ENCODE peak calls at places on chromosomes 12 and 14, in eight cellular contexts. One of them, this sample, is unnamed.

GRCh38 chr14:68630611-68631013 is 162.3 kb downstream of the ZFP36L1 start:
- DNase-seq in Calu3: no peak
- DNase-seq in activated effector memory CD4-positive, alpha-beta T cell treated with Interleukin-2 at 50 U/mL for 16 hours: no peak
- DNase-seq in NCI-H1092 treated with DMSO at 0.1 percent for 48 hours: no peak
- DNase-seq in dorsolateral prefrontal cortex: no peak
- DNase-seq in stimulated activated naive B cell treated with anti-CD40 and anti-IgM and Interleukin-4, amounts not matched to agents 10 μg/mL and 1 μg/mL and 100 μg/mL, for 72 hours: no peak
- DNase-seq in iPS-NIHi11: no peak
- DNase-seq in activated T-cell treated with anti-CD3 and anti-CD28 coated beads, Interleukin-2, amount 50 U/mL, for 72 hours: no peak
- DNase-seq in this sample: no peak

GRCh38 chr14:20934148-20934762 is 21.0 kb upstream of the RNASE2 start:
- DNase-seq in activated T-cell treated with anti-CD3 and anti-CD28 coated beads, Interleukin-2, amount 50 U/mL, for 72 hours: peak; percentile 42
- DNase-seq in activated effector memory CD4-positive, alpha-beta T cell treated with Interleukin-2 at 50 U/mL for 16 hours: no peak
- DNase-seq in stimulated activated naive B cell treated with anti-CD40 and anti-IgM and Interleukin-4, amounts not matched to agents 10 μg/mL and 1 μg/mL and 100 μg/mL, for 72 hours: no peak
- DNase-seq in iPS-NIHi11: peak; percentile 87
- DNase-seq in NCI-H1092 treated with DMSO at 0.1 percent for 48 hours: no peak
- DNase-seq in dorsolateral prefrontal cortex: no peak
- DNase-seq in Calu3: peak; percentile 7
- DNase-seq in this sample: peak; percentile 91

GRCh38 chr12:66003951-66004350 is 126.6 kb downstream of the LLPH start:
- DNase-seq in Calu3: no peak
- DNase-seq in activated T-cell treated with anti-CD3 and anti-CD28 coated beads, Interleukin-2, amount 50 U/mL, for 72 hours: no peak
- DNase-seq in stimulated activated naive B cell treated with anti-CD40 and anti-IgM and Interleukin-4, amounts not matched to agents 10 μg/mL and 1 μg/mL and 100 μg/mL, for 72 hours: no peak
- DNase-seq in NCI-H1092 treated with DMSO at 0.1 percent for 48 hours: no peak
- DNase-seq in iPS-NIHi11: no peak
- DNase-seq in activated effector memory CD4-positive, alpha-beta T cell treated with Interleukin-2 at 50 U/mL for 16 hours: no peak
- DNase-seq in dorsolateral prefrontal cortex: no peak
- DNase-seq in this sample: no peak

GRCh38 chr14:73239463-73240241 is 2.3 kb downstream of the PAPLN start:
- DNase-seq in dorsolateral prefrontal cortex: no peak
- DNase-seq in stimulated activated naive B cell treated with anti-CD40 and anti-IgM and Interleukin-4, amounts not matched to agents 10 μg/mL and 1 μg/mL and 100 μg/mL, for 72 hours: no peak
- DNase-seq in iPS-NIHi11: peak; percentile 73
- DNase-seq in activated effector memory CD4-positive, alpha-beta T cell treated with Interleukin-2 at 50 U/mL for 16 hours: no peak
- DNase-seq in NCI-H1092 treated with DMSO at 0.1 percent for 48 hours: no peak
- DNase-seq in activated T-cell treated with anti-CD3 and anti-CD28 coated beads, Interleukin-2, amount 50 U/mL, for 72 hours: no peak
- DNase-seq in Calu3: no peak
- DNase-seq in this sample: no peak

GRCh38 chr14:72907327-72907826 is 13.5 kb upstream of the DPF3 start:
- DNase-seq in activated T-cell treated with anti-CD3 and anti-CD28 coated beads, Interleukin-2, amount 50 U/mL, for 72 hours: no peak
- DNase-seq in activated effector memory CD4-positive, alpha-beta T cell treated with Interleukin-2 at 50 U/mL for 16 hours: no peak
- DNase-seq in stimulated activated naive B cell treated with anti-CD40 and anti-IgM and Interleukin-4, amounts not matched to agents 10 μg/mL and 1 μg/mL and 100 μg/mL, for 72 hours: no peak
- DNase-seq in Calu3: no peak
- DNase-seq in NCI-H1092 treated with DMSO at 0.1 percent for 48 hours: no peak
- DNase-seq in iPS-NIHi11: no peak
- DNase-seq in dorsolateral prefrontal cortex: no peak
- DNase-seq in this sample: no peak

GRCh38 chr12:131035268-131035681 is 81.6 kb downstream of the ADGRD1 start:
- DNase-seq in NCI-H1092 treated with DMSO at 0.1 percent for 48 hours: no peak
- DNase-seq in iPS-NIHi11: no peak
- DNase-seq in stimulated activated naive B cell treated with anti-CD40 and anti-IgM and Interleukin-4, amounts not matched to agents 10 μg/mL and 1 μg/mL and 100 μg/mL, for 72 hours: no peak
- DNase-seq in activated effector memory CD4-positive, alpha-beta T cell treated with Interleukin-2 at 50 U/mL for 16 hours: no peak
- DNase-seq in Calu3: no peak
- DNase-seq in dorsolateral prefrontal cortex: peak; percentile 68
- DNase-seq in activated T-cell treated with anti-CD3 and anti-CD28 coated beads, Interleukin-2, amount 50 U/mL, for 72 hours: no peak
- DNase-seq in this sample: peak; percentile 73

GRCh38 chr14:102691763-102692162 is 85.5 kb upstream of the TRAF3 start:
- DNase-seq in activated effector memory CD4-positive, alpha-beta T cell treated with Interleukin-2 at 50 U/mL for 16 hours: no peak
- DNase-seq in Calu3: no peak
- DNase-seq in iPS-NIHi11: no peak
- DNase-seq in NCI-H1092 treated with DMSO at 0.1 percent for 48 hours: no peak
- DNase-seq in dorsolateral prefrontal cortex: no peak
- DNase-seq in stimulated activated naive B cell treated with anti-CD40 and anti-IgM and Interleukin-4, amounts not matched to agents 10 μg/mL and 1 μg/mL and 100 μg/mL, for 72 hours: no peak
- DNase-seq in activated T-cell treated with anti-CD3 and anti-CD28 coated beads, Interleukin-2, amount 50 U/mL, for 72 hours: no peak
- DNase-seq in this sample: no peak

GRCh38 chr14:36524874-36525745 is 5.1 kb upstream of the NKX2-1 start:
- DNase-seq in activated effector memory CD4-positive, alpha-beta T cell treated with Interleukin-2 at 50 U/mL for 16 hours: no peak
- DNase-seq in activated T-cell treated with anti-CD3 and anti-CD28 coated beads, Interleukin-2, amount 50 U/mL, for 72 hours: peak; percentile 52
- DNase-seq in Calu3: no peak
- DNase-seq in iPS-NIHi11: peak; percentile 78
- DNase-seq in stimulated activated naive B cell treated with anti-CD40 and anti-IgM and Interleukin-4, amounts not matched to agents 10 μg/mL and 1 μg/mL and 100 μg/mL, for 72 hours: no peak
- DNase-seq in NCI-H1092 treated with DMSO at 0.1 percent for 48 hours: no peak
- DNase-seq in dorsolateral prefrontal cortex: no peak
- DNase-seq in this sample: peak; percentile 93

GRCh38 chr14:21057803-21058675 is at the start of gene RNASE8:
- DNase-seq in NCI-H1092 treated with DMSO at 0.1 percent for 48 hours: no peak
- DNase-seq in Calu3: no peak
- DNase-seq in stimulated activated naive B cell treated with anti-CD40 and anti-IgM and Interleukin-4, amounts not matched to agents 10 μg/mL and 1 μg/mL and 100 μg/mL, for 72 hours: no peak
- DNase-seq in activated effector memory CD4-positive, alpha-beta T cell treated with Interleukin-2 at 50 U/mL for 16 hours: no peak
- DNase-seq in activated T-cell treated with anti-CD3 and anti-CD28 coated beads, Interleukin-2, amount 50 U/mL, for 72 hours: peak; percentile 16
- DNase-seq in dorsolateral prefrontal cortex: no peak
- DNase-seq in iPS-NIHi11: no peak
- DNase-seq in this sample: no peak

GRCh38 chr12:53049582-53050318 is at the start of gene TNS2:
- DNase-seq in dorsolateral prefrontal cortex: no peak
- DNase-seq in NCI-H1092 treated with DMSO at 0.1 percent for 48 hours: peak; percentile 17
- DNase-seq in iPS-NIHi11: peak; percentile 64
- DNase-seq in stimulated activated naive B cell treated with anti-CD40 and anti-IgM and Interleukin-4, amounts not matched to agents 10 μg/mL and 1 μg/mL and 100 μg/mL, for 72 hours: no peak
- DNase-seq in Calu3: no peak
- DNase-seq in activated effector memory CD4-positive, alpha-beta T cell treated with Interleukin-2 at 50 U/mL for 16 hours: no peak
- DNase-seq in activated T-cell treated with anti-CD3 and anti-CD28 coated beads, Interleukin-2, amount 50 U/mL, for 72 hours: no peak
- DNase-seq in this sample: peak; percentile 92

GRCh38 chr14:88987516-88987915 is 163.1 kb downstream of the TTC8 start:
- DNase-seq in activated T-cell treated with anti-CD3 and anti-CD28 coated beads, Interleukin-2, amount 50 U/mL, for 72 hours: no peak
- DNase-seq in iPS-NIHi11: no peak
- DNase-seq in dorsolateral prefrontal cortex: no peak
- DNase-seq in activated effector memory CD4-positive, alpha-beta T cell treated with Interleukin-2 at 50 U/mL for 16 hours: no peak
- DNase-seq in NCI-H1092 treated with DMSO at 0.1 percent for 48 hours: no peak
- DNase-seq in Calu3: peak; percentile 17
- DNase-seq in stimulated activated naive B cell treated with anti-CD40 and anti-IgM and Interleukin-4, amounts not matched to agents 10 μg/mL and 1 μg/mL and 100 μg/mL, for 72 hours: no peak
- DNase-seq in this sample: no peak

GRCh38 chr12:120684523-120684932 is 2.4 kb upstream of the MLEC start:
- DNase-seq in NCI-H1092 treated with DMSO at 0.1 percent for 48 hours: no peak
- DNase-seq in iPS-NIHi11: no peak
- DNase-seq in activated effector memory CD4-positive, alpha-beta T cell treated with Interleukin-2 at 50 U/mL for 16 hours: no peak
- DNase-seq in dorsolateral prefrontal cortex: no peak
- DNase-seq in stimulated activated naive B cell treated with anti-CD40 and anti-IgM and Interleukin-4, amounts not matched to agents 10 μg/mL and 1 μg/mL and 100 μg/mL, for 72 hours: no peak
- DNase-seq in Calu3: no peak
- DNase-seq in activated T-cell treated with anti-CD3 and anti-CD28 coated beads, Interleukin-2, amount 50 U/mL, for 72 hours: peak; percentile 25
- DNase-seq in this sample: no peak

GRCh38 chr12:100375023-100375737 is 18.3 kb downstream of the SLC17A8 start:
- DNase-seq in NCI-H1092 treated with DMSO at 0.1 percent for 48 hours: peak; percentile 70
- DNase-seq in activated effector memory CD4-positive, alpha-beta T cell treated with Interleukin-2 at 50 U/mL for 16 hours: no peak
- DNase-seq in iPS-NIHi11: no peak
- DNase-seq in activated T-cell treated with anti-CD3 and anti-CD28 coated beads, Interleukin-2, amount 50 U/mL, for 72 hours: no peak
- DNase-seq in stimulated activated naive B cell treated with anti-CD40 and anti-IgM and Interleukin-4, amounts not matched to agents 10 μg/mL and 1 μg/mL and 100 μg/mL, for 72 hours: no peak
- DNase-seq in dorsolateral prefrontal cortex: peak; percentile 76
- DNase-seq in Calu3: no peak
- DNase-seq in this sample: no peak

GRCh38 chr12:96431067-96431466 is 30.8 kb upstream of the CDK17 start:
- DNase-seq in Calu3: no peak
- DNase-seq in activated effector memory CD4-positive, alpha-beta T cell treated with Interleukin-2 at 50 U/mL for 16 hours: no peak
- DNase-seq in dorsolateral prefrontal cortex: no peak
- DNase-seq in NCI-H1092 treated with DMSO at 0.1 percent for 48 hours: no peak
- DNase-seq in iPS-NIHi11: no peak
- DNase-seq in stimulated activated naive B cell treated with anti-CD40 and anti-IgM and Interleukin-4, amounts not matched to agents 10 μg/mL and 1 μg/mL and 100 μg/mL, for 72 hours: no peak
- DNase-seq in activated T-cell treated with anti-CD3 and anti-CD28 coated beads, Interleukin-2, amount 50 U/mL, for 72 hours: no peak
- DNase-seq in this sample: no peak

GRCh38 chr12:122503147-122503751 is 2.5 kb upstream of the ZCCHC8 start:
- DNase-seq in dorsolateral prefrontal cortex: no peak
- DNase-seq in activated T-cell treated with anti-CD3 and anti-CD28 coated beads, Interleukin-2, amount 50 U/mL, for 72 hours: no peak
- DNase-seq in Calu3: no peak
- DNase-seq in activated effector memory CD4-positive, alpha-beta T cell treated with Interleukin-2 at 50 U/mL for 16 hours: no peak
- DNase-seq in NCI-H1092 treated with DMSO at 0.1 percent for 48 hours: no peak
- DNase-seq in stimulated activated naive B cell treated with anti-CD40 and anti-IgM and Interleukin-4, amounts not matched to agents 10 μg/mL and 1 μg/mL and 100 μg/mL, for 72 hours: no peak
- DNase-seq in iPS-NIHi11: no peak
- DNase-seq in this sample: no peak

GRCh38 chr12:14960548-14961465 is 594 bp downstream of the ARHGDIB start:
- DNase-seq in dorsolateral prefrontal cortex: no peak
- DNase-seq in stimulated activated naive B cell treated with anti-CD40 and anti-IgM and Interleukin-4, amounts not matched to agents 10 μg/mL and 1 μg/mL and 100 μg/mL, for 72 hours: no peak
- DNase-seq in NCI-H1092 treated with DMSO at 0.1 percent for 48 hours: no peak
- DNase-seq in activated effector memory CD4-positive, alpha-beta T cell treated with Interleukin-2 at 50 U/mL for 16 hours: peak; percentile 49
- DNase-seq in Calu3: peak; percentile 30
- DNase-seq in iPS-NIHi11: peak; percentile 18
- DNase-seq in activated T-cell treated with anti-CD3 and anti-CD28 coated beads, Interleukin-2, amount 50 U/mL, for 72 hours: no peak
- DNase-seq in this sample: peak; percentile 61

GRCh38 chr12:91461061-91461460 is 278.4 kb upstream of the DCN start:
- DNase-seq in iPS-NIHi11: no peak
- DNase-seq in stimulated activated naive B cell treated with anti-CD40 and anti-IgM and Interleukin-4, amounts not matched to agents 10 μg/mL and 1 μg/mL and 100 μg/mL, for 72 hours: no peak
- DNase-seq in Calu3: no peak
- DNase-seq in activated effector memory CD4-positive, alpha-beta T cell treated with Interleukin-2 at 50 U/mL for 16 hours: no peak
- DNase-seq in NCI-H1092 treated with DMSO at 0.1 percent for 48 hours: no peak
- DNase-seq in activated T-cell treated with anti-CD3 and anti-CD28 coated beads, Interleukin-2, amount 50 U/mL, for 72 hours: no peak
- DNase-seq in dorsolateral prefrontal cortex: no peak
- DNase-seq in this sample: no peak

GRCh38 chr14:91413547-91414474 is 3.8 kb downstream of the CCDC88C start:
- DNase-seq in stimulated activated naive B cell treated with anti-CD40 and anti-IgM and Interleukin-4, amounts not matched to agents 10 μg/mL and 1 μg/mL and 100 μg/mL, for 72 hours: no peak
- DNase-seq in activated T-cell treated with anti-CD3 and anti-CD28 coated beads, Interleukin-2, amount 50 U/mL, for 72 hours: peak; percentile 32
- DNase-seq in NCI-H1092 treated with DMSO at 0.1 percent for 48 hours: no peak
- DNase-seq in activated effector memory CD4-positive, alpha-beta T cell treated with Interleukin-2 at 50 U/mL for 16 hours: no peak
- DNase-seq in dorsolateral prefrontal cortex: no peak
- DNase-seq in iPS-NIHi11: peak; percentile 84
- DNase-seq in Calu3: peak; percentile 75
- DNase-seq in this sample: no peak

GRCh38 chr12:18375131-18375530 is 113.8 kb downstream of the PIK3C2G start:
- DNase-seq in iPS-NIHi11: no peak
- DNase-seq in NCI-H1092 treated with DMSO at 0.1 percent for 48 hours: no peak
- DNase-seq in dorsolateral prefrontal cortex: no peak
- DNase-seq in activated effector memory CD4-positive, alpha-beta T cell treated with Interleukin-2 at 50 U/mL for 16 hours: no peak
- DNase-seq in activated T-cell treated with anti-CD3 and anti-CD28 coated beads, Interleukin-2, amount 50 U/mL, for 72 hours: no peak
- DNase-seq in stimulated activated naive B cell treated with anti-CD40 and anti-IgM and Interleukin-4, amounts not matched to agents 10 μg/mL and 1 μg/mL and 100 μg/mL, for 72 hours: no peak
- DNase-seq in Calu3: no peak
- DNase-seq in this sample: no peak

GRCh38 chr14:85439696-85440328 is 90.1 kb upstream of the FLRT2 start:
- DNase-seq in iPS-NIHi11: no peak
- DNase-seq in Calu3: no peak
- DNase-seq in activated effector memory CD4-positive, alpha-beta T cell treated with Interleukin-2 at 50 U/mL for 16 hours: no peak
- DNase-seq in NCI-H1092 treated with DMSO at 0.1 percent for 48 hours: no peak
- DNase-seq in stimulated activated naive B cell treated with anti-CD40 and anti-IgM and Interleukin-4, amounts not matched to agents 10 μg/mL and 1 μg/mL and 100 μg/mL, for 72 hours: no peak
- DNase-seq in activated T-cell treated with anti-CD3 and anti-CD28 coated beads, Interleukin-2, amount 50 U/mL, for 72 hours: no peak
- DNase-seq in dorsolateral prefrontal cortex: no peak
- DNase-seq in this sample: no peak

GRCh38 chr12:65868878-65869277 is 44.6 kb downstream of the HMGA2 start:
- DNase-seq in dorsolateral prefrontal cortex: no peak
- DNase-seq in NCI-H1092 treated with DMSO at 0.1 percent for 48 hours: no peak
- DNase-seq in stimulated activated naive B cell treated with anti-CD40 and anti-IgM and Interleukin-4, amounts not matched to agents 10 μg/mL and 1 μg/mL and 100 μg/mL, for 72 hours: no peak
- DNase-seq in Calu3: no peak
- DNase-seq in iPS-NIHi11: no peak
- DNase-seq in activated T-cell treated with anti-CD3 and anti-CD28 coated beads, Interleukin-2, amount 50 U/mL, for 72 hours: no peak
- DNase-seq in activated effector memory CD4-positive, alpha-beta T cell treated with Interleukin-2 at 50 U/mL for 16 hours: no peak
- DNase-seq in this sample: no peak

GRCh38 chr14:89422181-89422951 is 5.3 kb upstream of the FOXN3 start:
- DNase-seq in stimulated activated naive B cell treated with anti-CD40 and anti-IgM and Interleukin-4, amounts not matched to agents 10 μg/mL and 1 μg/mL and 100 μg/mL, for 72 hours: no peak
- DNase-seq in activated effector memory CD4-positive, alpha-beta T cell treated with Interleukin-2 at 50 U/mL for 16 hours: no peak
- DNase-seq in iPS-NIHi11: no peak
- DNase-seq in dorsolateral prefrontal cortex: no peak
- DNase-seq in Calu3: peak; percentile 1
- DNase-seq in activated T-cell treated with anti-CD3 and anti-CD28 coated beads, Interleukin-2, amount 50 U/mL, for 72 hours: peak; percentile 76
- DNase-seq in NCI-H1092 treated with DMSO at 0.1 percent for 48 hours: no peak
- DNase-seq in this sample: peak; percentile 81

GRCh38 chr12:96578526-96579125 is 89.2 kb downstream of the CFAP54 start:
- DNase-seq in activated T-cell treated with anti-CD3 and anti-CD28 coated beads, Interleukin-2, amount 50 U/mL, for 72 hours: no peak
- DNase-seq in dorsolateral prefrontal cortex: no peak
- DNase-seq in stimulated activated naive B cell treated with anti-CD40 and anti-IgM and Interleukin-4, amounts not matched to agents 10 μg/mL and 1 μg/mL and 100 μg/mL, for 72 hours: no peak
- DNase-seq in Calu3: peak; percentile 20
- DNase-seq in iPS-NIHi11: peak; percentile 52
- DNase-seq in activated effector memory CD4-positive, alpha-beta T cell treated with Interleukin-2 at 50 U/mL for 16 hours: no peak
- DNase-seq in NCI-H1092 treated with DMSO at 0.1 percent for 48 hours: peak; percentile 75
- DNase-seq in this sample: no peak

GRCh38 chr12:132766380-132767085 is 4.9 kb upstream of the ANKLE2 start:
- DNase-seq in NCI-H1092 treated with DMSO at 0.1 percent for 48 hours: no peak
- DNase-seq in iPS-NIHi11: no peak
- DNase-seq in activated T-cell treated with anti-CD3 and anti-CD28 coated beads, Interleukin-2, amount 50 U/mL, for 72 hours: no peak
- DNase-seq in activated effector memory CD4-positive, alpha-beta T cell treated with Interleukin-2 at 50 U/mL for 16 hours: no peak
- DNase-seq in dorsolateral prefrontal cortex: peak; percentile 54
- DNase-seq in Calu3: no peak
- DNase-seq in stimulated activated naive B cell treated with anti-CD40 and anti-IgM and Interleukin-4, amounts not matched to agents 10 μg/mL and 1 μg/mL and 100 μg/mL, for 72 hours: no peak
- DNase-seq in this sample: peak; percentile 82

GRCh38 chr14:75418779-75419768 is 8.7 kb upstream of the JDP2 start:
- DNase-seq in stimulated activated naive B cell treated with anti-CD40 and anti-IgM and Interleukin-4, amounts not matched to agents 10 μg/mL and 1 μg/mL and 100 μg/mL, for 72 hours: peak; percentile 55
- DNase-seq in activated effector memory CD4-positive, alpha-beta T cell treated with Interleukin-2 at 50 U/mL for 16 hours: no peak
- DNase-seq in NCI-H1092 treated with DMSO at 0.1 percent for 48 hours: no peak
- DNase-seq in dorsolateral prefrontal cortex: no peak
- DNase-seq in activated T-cell treated with anti-CD3 and anti-CD28 coated beads, Interleukin-2, amount 50 U/mL, for 72 hours: peak; percentile 80
- DNase-seq in iPS-NIHi11: peak; percentile 86
- DNase-seq in Calu3: peak; percentile 13
- DNase-seq in this sample: no peak